ENCODE peak calls at places on chromosome 22, in nine cellular contexts. P, G, I, U, L, N, E, C and Z are unnamed samples.

GRCh38 chr22:38952382-38952993 is 4.9 kb upstream of the APOBEC3A start:
- DNase-seq in P (no peak), G (no peak), I (no peak), U (no peak), L (no peak), N (no peak), E (no peak), C (no peak), Z (no peak)

GRCh38 chr22:20418211-20418788 is 19.3 kb downstream of the SCARF2 start:
- DNase-seq in P (peak; percentile 84), G (peak; percentile 66), I (peak; percentile 94), U (peak; percentile 83), L (peak; percentile 68), N (peak; percentile 90), E (no peak), C (peak; percentile 71), Z (peak; percentile 41)

GRCh38 chr22:41636467-41636866 is 15.4 kb downstream of the XRCC6 start:
- DNase-seq in P (no peak), G (no peak), I (no peak), U (peak; percentile 20), L (no peak), N (peak; percentile 83), E (no peak), C (peak; percentile 28), Z (no peak)

GRCh38 chr22:43381693-43382092 is 30.1 kb upstream of the MPPED1 start:
- DNase-seq in P (no peak), G (no peak), I (no peak), U (no peak), L (no peak), N (no peak), E (no peak), C (no peak), Z (peak; percentile 47)

GRCh38 chr22:36107436-36107835 is 53.1 kb downstream of the APOL3 start:
- DNase-seq in P (no peak), G (no peak), I (no peak), U (no peak), L (no peak), N (no peak), E (no peak), C (no peak), Z (no peak)

GRCh38 chr22:38114484-38115398 is 4.3 kb upstream of the BAIAP2L2 start:
- DNase-seq in P (peak; percentile 91), G (peak; percentile 67), I (peak; percentile 95), U (peak; percentile 87), L (peak; percentile 72), N (peak; percentile 95), E (peak; percentile 60), C (peak; percentile 86), Z (peak; percentile 79)

GRCh38 chr22:39401301-39401631 is 1.7 kb downstream of the TAB1 start:
- DNase-seq in P (no peak), G (no peak), I (no peak), U (peak; percentile 61), L (no peak), N (no peak), E (no peak), C (no peak), Z (no peak)

GRCh38 chr22:19730662-19731360 is 7.5 kb downstream of the GP1BB start:
- DNase-seq in P (peak; percentile 84), G (peak; percentile 59), I (peak; percentile 95), U (peak; percentile 85), L (peak; percentile 89), N (peak; percentile 87), E (peak; percentile 21), C (peak; percentile 62), Z (peak; percentile 43)

GRCh38 chr22:41821449-41822030 is 11.4 kb upstream of the SREBF2 start:
- DNase-seq in P (no peak), G (no peak), I (no peak), U (no peak), L (no peak), N (no peak), E (no peak), C (no peak), Z (no peak)

GRCh38 chr22:19844423-19845368 is 10.0 kb downstream of the GNB1L start:
- DNase-seq in P (no peak), G (no peak), I (peak; percentile 93), U (peak; percentile 75), L (no peak), N (peak; percentile 76), E (peak; percentile 14), C (peak; percentile 51), Z (peak; percentile 79)

GRCh38 chr22:22390989-22391388 is 117.6 kb downstream of the ZNF280B start:
- DNase-seq in P (no peak), G (no peak), I (no peak), U (no peak), L (no peak), N (no peak), E (no peak), C (no peak), Z (no peak)

GRCh38 chr22:48365386-48365785 is 1462.3 kb downstream of the BRD1 start:
- DNase-seq in P (no peak), G (no peak), I (no peak), U (no peak), L (no peak), N (no peak), E (no peak), C (no peak), Z (no peak)

GRCh38 chr22:48366056-48366455 is 1461.6 kb downstream of the BRD1 start:
- DNase-seq in P (no peak), G (no peak), I (no peak), U (no peak), L (no peak), N (no peak), E (no peak), C (no peak), Z (no peak)

GRCh38 chr22:48359613-48359965 is 1468.1 kb downstream of the BRD1 start:
- DNase-seq in P (no peak), G (no peak), I (peak; percentile 23), U (no peak), L (no peak), N (no peak), E (no peak), C (no peak), Z (no peak)

GRCh38 chr22:48361099-48361639 is 1466.5 kb downstream of the BRD1 start:
- DNase-seq in P (no peak), G (no peak), I (no peak), U (no peak), L (no peak), N (no peak), E (no peak), C (no peak), Z (no peak)

GRCh38 chr22:48362736-48363404 is 1464.8 kb downstream of the BRD1 start:
- DNase-seq in P (no peak), G (no peak), I (peak; percentile 43), U (no peak), L (no peak), N (no peak), E (no peak), C (no peak), Z (no peak)
- TF ChIP-seq CTCF in P (no peak), G (no peak), I (no peak), U (no peak), L (no peak), N (no peak), E (no peak), C (no peak), Z (no peak)

GRCh38 chr22:50286275-50286674 is 16.1 kb upstream of the MAPK11 start:
- DNase-seq in P (no peak), G (no peak), I (no peak), U (no peak), L (no peak), N (no peak), E (no peak), C (no peak), Z (no peak)
- TF ChIP-seq CTCF in P (no peak), G (no peak), I (no peak), U (no peak), L (no peak), N (no peak), E (no peak), C (no peak), Z (no peak)

GRCh38 chr22:30439836-30440235 is 14.3 kb downstream of the MTFP1 start:
- DNase-seq in P (no peak), G (no peak), I (no peak), U (no peak), L (no peak), N (no peak), E (no peak), C (peak; percentile 18), Z (no peak)

GRCh38 chr22:30445438-30445936 is 19.9 kb downstream of the MTFP1 start:
- DNase-seq in P (no peak), G (no peak), I (no peak), U (no peak), L (no peak), N (peak; percentile 77), E (no peak), C (peak; percentile 33), Z (no peak)

GRCh38 chr22:30439226-30439625 is 13.7 kb downstream of the MTFP1 start:
- DNase-seq in P (no peak), G (no peak), I (no peak), U (no peak), L (no peak), N (no peak), E (no peak), C (peak; percentile 56), Z (no peak)

GRCh38 chr22:30441088-30441487 is 15.5 kb downstream of the MTFP1 start:
- DNase-seq in P (no peak), G (no peak), I (no peak), U (no peak), L (no peak), N (no peak), E (no peak), C (no peak), Z (no peak)

DNA sequence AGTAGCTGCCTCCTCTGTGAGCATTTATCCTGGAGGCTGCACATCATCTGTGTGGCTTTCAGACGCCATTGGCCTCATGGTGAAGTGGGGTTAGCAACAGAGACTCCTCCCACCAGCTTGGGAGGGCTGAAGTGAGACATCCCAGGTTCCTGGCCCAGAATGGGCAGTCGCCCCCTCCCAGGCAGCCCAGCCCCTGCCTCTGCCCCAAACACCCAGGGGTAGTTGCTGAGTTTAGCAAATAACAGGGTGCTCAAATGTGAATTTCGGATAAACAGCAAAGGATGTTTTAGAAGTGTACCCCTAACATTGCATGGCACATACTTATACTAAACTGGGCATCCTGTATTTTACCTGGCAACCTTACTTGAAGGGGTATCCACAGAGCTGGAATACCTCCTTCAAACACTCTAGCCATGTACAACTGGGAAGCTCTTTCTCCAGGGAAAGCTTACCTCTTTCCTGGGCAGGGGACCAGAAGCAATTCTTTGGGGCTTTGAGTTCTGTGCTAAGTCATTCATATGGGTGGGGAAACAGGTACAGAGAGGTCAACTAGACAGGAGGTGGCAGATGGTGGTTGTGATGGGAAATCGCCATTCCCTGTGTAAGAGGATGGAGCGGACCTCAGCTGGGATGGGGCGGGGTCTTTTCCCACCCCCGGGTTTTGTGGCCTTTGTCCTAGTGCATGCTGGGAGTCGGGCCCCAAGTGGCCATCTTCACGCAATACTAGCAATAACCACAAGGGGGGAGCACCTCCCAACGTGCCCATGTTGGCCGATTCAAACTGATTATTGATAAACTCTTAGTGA is 19.3 kb downstream of the MTFP1 start:
- DNase-seq in P (peak; percentile 85), G (peak; percentile 65), I (no peak), U (peak; percentile 62), L (peak; percentile 38), N (peak; percentile 76), E (no peak), C (peak; percentile 59), Z (peak; percentile 36)
- TF ChIP-seq CTCF in P (peak; percentile 89), G (peak; percentile 64), I (peak; percentile 83), U (peak; percentile 79), L (peak; percentile 68), N (peak; percentile 74), E (peak; percentile 77), C (peak; percentile 79), Z (peak; percentile 63)

DNA sequence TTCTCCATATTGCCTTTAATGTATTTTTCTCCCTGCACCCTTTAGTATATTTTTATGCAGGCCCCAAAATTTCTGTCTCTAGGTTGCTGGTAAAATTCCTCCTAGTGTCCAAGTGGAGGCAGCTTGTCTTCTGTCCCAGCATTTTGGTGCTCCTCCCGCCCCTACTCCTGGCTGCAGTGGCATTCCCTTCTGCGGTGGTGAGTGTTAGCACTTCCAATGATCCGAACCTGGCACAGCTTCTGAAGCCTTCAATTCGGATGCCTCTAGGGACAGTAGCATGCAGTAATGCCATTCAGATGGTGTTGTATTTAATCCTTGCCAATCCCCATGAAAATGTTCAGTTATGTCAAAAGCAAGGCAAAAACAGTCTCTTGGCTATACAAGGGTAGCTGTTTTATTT is 5.9 kb downstream of the YWHAH start:
- DNase-seq in P (no peak), G (no peak), I (peak; percentile 14), U (no peak), L (no peak), N (no peak), E (no peak), C (no peak), Z (peak; percentile 22)
- TF ChIP-seq CTCF in P (no peak), G (no peak), I (no peak), U (no peak), L (no peak), N (no peak), E (no peak), C (no peak), Z (no peak)